ENCODE peak calls at places on chromosome 1, in four cellular contexts. P is SK-N-SH, B is K562, A is H1. Q is an unnamed sample.

GRCh38 chr1:29239142-29239541 is 2.8 kb downstream of the PTPRU start:
- DNase-seq in P (peak; percentile 38), B (no peak), A (no peak), Q (no peak)

GRCh38 chr1:1124786-1125642 is 9.1 kb upstream of the C1orf159 start:
- DNase-seq in P (no peak), B (no peak), A (no peak), Q (peak; percentile 10)

GRCh38 chr1:15950763-15951295 is 25.1 kb downstream of the ZBTB17 start:
- DNase-seq in P (no peak), B (no peak), A (no peak), Q (no peak)

GRCh38 chr1:203548917-203549708 is 55.2 kb downstream of the OPTC start:
- DNase-seq in P (no peak), B (no peak), A (no peak), Q (peak; percentile 32)

GRCh38 chr1:42484382-42484781 is 21.3 kb downstream of the CCDC30 start:
- DNase-seq in P (no peak), B (no peak), A (no peak), Q (no peak)

GRCh38 chr1:91045284-91045683 is 23.4 kb upstream of the ZNF644 start:
- DNase-seq in P (no peak), B (no peak), A (no peak), Q (no peak)

GRCh38 chr1:226653311-226653921 is 85.7 kb downstream of the ITPKB start:
- DNase-seq in P (no peak), B (no peak), A (no peak), Q (no peak)

GRCh38 chr1:205709059-205709398 is 28.7 kb upstream of the SLC45A3 start:
- DNase-seq in P (no peak), B (no peak), A (no peak), Q (no peak)

GRCh38 chr1:60970081-60970509 is 112.3 kb upstream of the NFIA start:
- DNase-seq in P (peak; percentile 50), B (peak; percentile 55), A (no peak), Q (no peak)

GRCh38 chr1:71522721-71523120 is 441.9 kb upstream of the ZRANB2 start:
- DNase-seq in P (no peak), B (no peak), A (no peak), Q (no peak)

GRCh38 chr1:29981586-29982239 is 741.7 kb downstream of the MATN1 start:
- DNase-seq in P (no peak), B (no peak), A (peak; percentile 44), Q (no peak)

GRCh38 chr1:2584822-2585317 is 1.7 kb upstream of the PRXL2B start:
- DNase-seq in P (no peak), B (no peak), A (no peak), Q (no peak)

GRCh38 chr1:115829947-115830346 is 11.0 kb downstream of the NHLH2 start:
- DNase-seq in P (no peak), B (no peak), A (no peak), Q (peak; percentile 15)

GRCh38 chr1:27891196-27891889 is 19.0 kb downstream of the THEMIS2 start:
- DNase-seq in P (no peak), B (no peak), A (no peak), Q (no peak)

GRCh38 chr1:246906833-246907232 is 24.9 kb downstream of the AHCTF1 start:
- DNase-seq in P (no peak), B (no peak), A (no peak), Q (no peak)

GRCh38 chr1:94817697-94818096 is 2.5 kb upstream of the SLC44A3 start:
- DNase-seq in P (no peak), B (no peak), A (no peak), Q (no peak)

GRCh38 chr1:156571261-156571958 is 955 bp downstream of the IQGAP3 start:
- DNase-seq in P (no peak), B (peak; percentile 40), A (no peak), Q (no peak)

DNA sequence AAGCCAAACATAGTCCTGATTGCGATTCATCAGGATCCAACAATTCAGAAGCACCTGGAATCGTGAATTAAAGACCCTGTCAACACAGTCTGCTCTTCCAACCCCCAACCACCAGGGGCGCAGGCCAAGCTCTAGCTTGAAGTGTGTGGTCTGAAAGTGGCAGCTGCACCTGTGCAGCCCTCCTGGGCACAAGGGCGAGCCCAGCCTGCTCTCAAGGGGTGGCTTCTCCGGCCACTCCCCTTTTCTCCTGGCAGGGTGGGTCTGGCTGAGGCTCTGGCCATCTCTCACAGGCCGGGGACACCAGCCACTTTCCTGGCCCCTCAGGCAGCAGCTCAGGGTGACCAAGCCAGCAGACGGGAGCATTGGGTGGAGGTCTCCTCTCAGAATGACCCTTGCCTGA is 62.3 kb downstream of the SLC66A1 start:
- DNase-seq in P (no peak), B (peak; percentile 44), A (peak; percentile 78), Q (peak; percentile 79)
- TF ChIP-seq TEAD4 in P (no peak), B (no peak), A (no peak), Q (no peak)

GRCh38 chr1:10193340-10193739 is 17.0 kb upstream of the KIF1B start:
- DNase-seq in P (no peak), B (no peak), A (no peak), Q (no peak)

GRCh38 chr1:10200620-10201019 is 9.8 kb upstream of the KIF1B start:
- DNase-seq in P (no peak), B (no peak), A (no peak), Q (no peak)

GRCh38 chr1:10192263-10192662 is 18.1 kb upstream of the KIF1B start:
- DNase-seq in P (no peak), B (no peak), A (no peak), Q (no peak)

GRCh38 chr1:10196991-10197390 is 13.4 kb upstream of the KIF1B start:
- DNase-seq in P (no peak), B (no peak), A (no peak), Q (no peak)

GRCh38 chr1:10195570-10195969 is 14.8 kb upstream of the KIF1B start:
- DNase-seq in P (no peak), B (no peak), A (no peak), Q (no peak)
- TF ChIP-seq TEAD4 in P (no peak), B (no peak), A (no peak), Q (no peak)

GRCh38 chr1:10679521-10680220 is 116.8 kb downstream of the CASZ1 start:
- DNase-seq in P (peak; percentile 91), B (peak; percentile 77), A (peak; percentile 83), Q (peak; percentile 87)
- TF ChIP-seq TEAD4 in P (no peak), B (no peak), A (peak; percentile 5), Q (no peak)

GRCh38 chr1:45038661-45039364 is 26.8 kb downstream of the UROD start:
- DNase-seq in P (no peak), B (peak; percentile 85), A (no peak), Q (no peak)

GRCh38 chr1:45044916-45045315 is 32.9 kb downstream of the UROD start:
- DNase-seq in P (no peak), B (no peak), A (no peak), Q (no peak)

GRCh38 chr1:45047032-45047431 is 35.0 kb downstream of the UROD start:
- DNase-seq in P (no peak), B (no peak), A (no peak), Q (no peak)

GRCh38 chr1:45040297-45040696 is 28.2 kb downstream of the UROD start:
- DNase-seq in P (no peak), B (no peak), A (no peak), Q (no peak)

GRCh38 chr1:45043094-45043493 is 31.0 kb downstream of the UROD start:
- DNase-seq in P (no peak), B (no peak), A (no peak), Q (no peak)
- TF ChIP-seq TEAD4 in P (no peak), B (no peak), A (no peak), Q (no peak)

DNA sequence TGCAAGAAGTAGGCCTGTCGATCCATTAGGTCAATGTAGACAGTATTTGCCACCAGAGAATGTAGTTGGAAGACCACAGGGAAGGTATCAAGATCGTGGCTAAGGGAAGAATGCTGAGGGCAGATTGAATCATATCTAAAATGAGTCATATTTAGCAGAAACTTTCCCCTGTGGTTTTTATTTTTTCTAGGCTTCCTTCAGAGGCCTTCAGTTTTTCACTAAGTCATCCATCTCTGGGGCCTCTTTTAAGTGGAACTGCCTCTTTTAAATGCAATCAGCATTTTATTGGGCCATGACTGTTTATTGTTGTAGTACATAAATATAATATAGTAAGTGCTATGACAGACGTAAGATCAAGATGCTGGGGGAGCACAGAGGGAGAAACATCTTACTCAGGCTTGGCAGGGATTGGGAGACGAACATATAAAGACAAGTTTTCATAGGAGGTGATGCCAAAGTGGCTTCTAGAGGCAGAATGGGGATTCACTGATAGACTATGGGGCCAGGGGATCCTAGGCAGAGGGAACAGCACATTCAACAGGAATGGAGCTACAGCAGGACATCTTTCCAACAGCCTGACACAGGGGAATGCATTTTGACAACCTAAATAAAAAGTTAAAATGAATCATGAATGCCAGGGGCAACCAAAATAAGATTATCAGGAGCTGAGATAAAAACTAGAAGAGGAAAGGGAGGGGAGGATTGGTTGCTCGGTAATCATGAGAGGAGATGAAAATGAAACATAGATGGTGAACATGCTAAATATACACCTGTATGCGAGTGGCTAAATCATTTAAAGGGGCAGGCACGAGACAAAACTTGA is 20.1 kb downstream of the UBE2U start:
- DNase-seq in P (no peak), B (no peak), A (no peak), Q (no peak)
- TF ChIP-seq TEAD4 in P (peak; percentile 29), B (no peak), A (no peak), Q (no peak)

DNA sequence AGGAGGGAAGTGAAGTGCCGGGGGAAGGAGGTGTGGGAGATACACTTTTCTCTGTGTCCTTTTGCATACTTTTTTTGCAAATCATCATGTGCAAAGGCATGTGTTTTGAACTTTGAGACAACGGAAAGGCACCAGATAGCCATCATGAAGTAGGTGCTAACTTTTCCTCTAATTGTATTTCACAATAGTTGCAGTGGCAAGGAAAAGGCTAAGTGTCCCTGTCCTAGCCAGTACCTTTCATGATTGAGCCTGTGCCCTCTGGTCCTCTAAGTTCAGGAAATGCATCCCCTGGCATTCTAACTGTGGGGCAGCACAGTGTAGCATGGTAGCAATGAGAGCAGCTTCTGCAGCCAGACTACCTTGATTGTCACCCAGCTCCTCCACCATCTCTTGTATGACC is 186.2 kb downstream of the ADSS2 start:
- DNase-seq in P (no peak), B (no peak), A (no peak), Q (no peak)
- TF ChIP-seq TEAD4 in P (no peak), B (no peak), A (no peak), Q (no peak)

DNA sequence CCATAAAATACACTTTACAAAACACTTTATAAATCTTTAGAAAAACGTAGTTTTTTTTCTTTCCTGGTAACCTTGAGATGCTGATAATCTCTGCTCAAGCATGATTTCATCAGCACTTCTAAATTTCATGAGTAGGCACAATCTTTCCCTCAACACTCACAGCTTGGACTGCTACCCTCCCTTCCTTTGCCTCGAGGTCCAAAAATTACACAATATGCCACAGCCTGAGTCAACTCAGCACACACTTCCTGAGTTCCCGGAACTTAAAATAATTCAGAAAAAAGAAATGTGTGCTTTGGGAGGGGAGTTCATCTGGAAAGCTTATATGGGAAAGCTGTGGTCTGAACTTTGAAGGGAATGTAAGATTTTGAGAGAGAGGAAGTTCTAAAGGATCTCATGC is 5.9 kb downstream of the CLCA2 start:
- DNase-seq in P (no peak), B (no peak), A (no peak), Q (no peak)
- TF ChIP-seq TEAD4 in P (no peak), B (no peak), A (no peak), Q (no peak)

Q was measured in WTC11.